ENCODE peak calls at places on chromosome 18, in six cellular contexts. One of them, this sample, is unnamed.

GRCh38 chr18:36572135-36572856 is 256.5 kb downstream of the TPGS2 start:
- DNase-seq in heart left ventricle: no peak
- DNase-seq in kidney: no peak
- DNase-seq in endothelial cell of umbilical vein: peak
- DNase-seq in HCT116: peak
- DNase-seq in brain microvascular endothelial cell: peak
- DNase-seq in this sample: peak

GRCh38 chr18:68438983-68439382 is 275.9 kb downstream of the TMX3 start:
- DNase-seq in heart left ventricle: peak
- DNase-seq in kidney: no peak
- DNase-seq in endothelial cell of umbilical vein: no peak
- DNase-seq in HCT116: no peak
- DNase-seq in brain microvascular endothelial cell: no peak
- DNase-seq in this sample: no peak

GRCh38 chr18:46096651-46097300 is 1.3 kb downstream of the ATP5F1A start:
- DNase-seq in heart left ventricle: no peak
- DNase-seq in kidney: no peak
- DNase-seq in endothelial cell of umbilical vein: no peak
- DNase-seq in HCT116: no peak
- DNase-seq in brain microvascular endothelial cell: no peak
- DNase-seq in this sample: no peak

GRCh38 chr18:48975817-48976649 is 25.3 kb upstream of the SMAD7 start:
- DNase-seq in heart left ventricle: peak
- DNase-seq in kidney: peak
- DNase-seq in endothelial cell of umbilical vein: peak
- DNase-seq in HCT116: no peak
- DNase-seq in brain microvascular endothelial cell: no peak
- DNase-seq in this sample: peak

GRCh38 chr18:36692331-36692730 is 136.5 kb downstream of the TPGS2 start:
- DNase-seq in heart left ventricle: no peak
- DNase-seq in kidney: no peak
- DNase-seq in endothelial cell of umbilical vein: no peak
- DNase-seq in HCT116: no peak
- DNase-seq in brain microvascular endothelial cell: no peak
- DNase-seq in this sample: no peak

GRCh38 chr18:48612917-48613316 is 74.1 kb downstream of the CTIF start:
- DNase-seq in heart left ventricle: no peak
- DNase-seq in kidney: no peak
- DNase-seq in endothelial cell of umbilical vein: no peak
- DNase-seq in HCT116: no peak
- DNase-seq in brain microvascular endothelial cell: no peak
- DNase-seq in this sample: no peak

GRCh38 chr18:41060967-41061366 is 894.1 kb upstream of the PIK3C3 start:
- DNase-seq in heart left ventricle: no peak
- DNase-seq in kidney: no peak
- DNase-seq in endothelial cell of umbilical vein: no peak
- DNase-seq in HCT116: no peak
- DNase-seq in brain microvascular endothelial cell: no peak
- DNase-seq in this sample: no peak

GRCh38 chr18:75209952-75210261 is 690 bp upstream of the TSHZ1 start:
- DNase-seq in heart left ventricle: no peak
- DNase-seq in kidney: no peak
- DNase-seq in endothelial cell of umbilical vein: no peak
- DNase-seq in HCT116: no peak
- DNase-seq in brain microvascular endothelial cell: no peak
- DNase-seq in this sample: no peak

GRCh38 chr18:37612519-37612918 is 46.9 kb upstream of the CELF4 start:
- DNase-seq in heart left ventricle: peak
- DNase-seq in kidney: no peak
- DNase-seq in endothelial cell of umbilical vein: no peak
- DNase-seq in HCT116: no peak
- DNase-seq in brain microvascular endothelial cell: no peak
- DNase-seq in this sample: no peak

GRCh38 chr18:32893915-32894314 is 121.1 kb upstream of the KLHL14 start:
- DNase-seq in heart left ventricle: no peak
- DNase-seq in kidney: no peak
- DNase-seq in endothelial cell of umbilical vein: no peak
- DNase-seq in HCT116: no peak
- DNase-seq in brain microvascular endothelial cell: no peak
- DNase-seq in this sample: no peak

GRCh38 chr18:58728719-58729118 is 57.5 kb downstream of the MALT1 start:
- DNase-seq in heart left ventricle: no peak
- DNase-seq in kidney: no peak
- DNase-seq in endothelial cell of umbilical vein: no peak
- DNase-seq in HCT116: no peak
- DNase-seq in brain microvascular endothelial cell: no peak
- DNase-seq in this sample: no peak

GRCh38 chr18:36627616-36628015 is 201.2 kb downstream of the TPGS2 start:
- DNase-seq in heart left ventricle: no peak
- DNase-seq in kidney: no peak
- DNase-seq in endothelial cell of umbilical vein: no peak
- DNase-seq in HCT116: no peak
- DNase-seq in brain microvascular endothelial cell: no peak
- DNase-seq in this sample: no peak

GRCh38 chr18:32566960-32567359 is 96.3 kb upstream of the GAREM1 start:
- DNase-seq in heart left ventricle: no peak
- DNase-seq in kidney: no peak
- DNase-seq in endothelial cell of umbilical vein: no peak
- DNase-seq in HCT116: no peak
- DNase-seq in brain microvascular endothelial cell: no peak
- DNase-seq in this sample: no peak

DNA sequence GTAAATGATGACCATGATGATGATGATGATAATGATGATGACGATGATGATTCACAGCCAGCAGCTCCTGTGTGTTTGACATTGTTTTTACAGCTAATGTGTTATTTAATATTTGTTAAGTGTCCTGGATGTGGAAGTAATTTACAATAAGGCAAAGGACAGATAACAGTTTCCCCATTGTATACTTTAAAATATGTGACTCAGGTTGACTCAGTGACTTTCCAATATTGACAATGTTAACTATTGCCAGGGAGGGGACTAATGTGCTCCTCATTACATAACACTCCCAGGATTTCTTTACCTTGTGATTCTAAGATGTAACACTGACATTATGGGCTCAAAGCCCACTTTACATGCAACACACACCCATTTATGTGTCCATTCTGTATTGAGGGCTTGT is 602.1 kb downstream of the FBXO15 start:
- DNase-seq in heart left ventricle: no peak
- DNase-seq in kidney: no peak
- DNase-seq in endothelial cell of umbilical vein: no peak
- DNase-seq in HCT116: no peak
- DNase-seq in brain microvascular endothelial cell: no peak
- DNase-seq in this sample: peak
- TF ChIP-seq CTCF in heart left ventricle: no peak
- TF ChIP-seq CTCF in kidney: no peak
- TF ChIP-seq CTCF in endothelial cell of umbilical vein: no peak
- TF ChIP-seq CTCF in HCT116: no peak
- TF ChIP-seq CTCF in brain microvascular endothelial cell: no peak
- TF ChIP-seq CTCF in this sample: no peak

GRCh38 chr18:70107037-70107436 is 98.5 kb downstream of the RTTN start:
- DNase-seq in heart left ventricle: no peak
- DNase-seq in kidney: no peak
- DNase-seq in endothelial cell of umbilical vein: no peak
- DNase-seq in HCT116: no peak
- DNase-seq in brain microvascular endothelial cell: no peak
- DNase-seq in this sample: no peak
- TF ChIP-seq CTCF in heart left ventricle: no peak
- TF ChIP-seq CTCF in kidney: no peak
- TF ChIP-seq CTCF in endothelial cell of umbilical vein: no peak
- TF ChIP-seq CTCF in HCT116: no peak
- TF ChIP-seq CTCF in brain microvascular endothelial cell: no peak
- TF ChIP-seq CTCF in this sample: no peak

GRCh38 chr18:38811209-38811608 is 1245.6 kb upstream of the CELF4 start:
- DNase-seq in heart left ventricle: no peak
- DNase-seq in kidney: no peak
- DNase-seq in endothelial cell of umbilical vein: no peak
- DNase-seq in HCT116: no peak
- DNase-seq in brain microvascular endothelial cell: no peak
- DNase-seq in this sample: no peak
- TF ChIP-seq CTCF in heart left ventricle: no peak
- TF ChIP-seq CTCF in kidney: no peak
- TF ChIP-seq CTCF in endothelial cell of umbilical vein: no peak
- TF ChIP-seq CTCF in HCT116: no peak
- TF ChIP-seq CTCF in brain microvascular endothelial cell: no peak
- TF ChIP-seq CTCF in this sample: no peak

DNA sequence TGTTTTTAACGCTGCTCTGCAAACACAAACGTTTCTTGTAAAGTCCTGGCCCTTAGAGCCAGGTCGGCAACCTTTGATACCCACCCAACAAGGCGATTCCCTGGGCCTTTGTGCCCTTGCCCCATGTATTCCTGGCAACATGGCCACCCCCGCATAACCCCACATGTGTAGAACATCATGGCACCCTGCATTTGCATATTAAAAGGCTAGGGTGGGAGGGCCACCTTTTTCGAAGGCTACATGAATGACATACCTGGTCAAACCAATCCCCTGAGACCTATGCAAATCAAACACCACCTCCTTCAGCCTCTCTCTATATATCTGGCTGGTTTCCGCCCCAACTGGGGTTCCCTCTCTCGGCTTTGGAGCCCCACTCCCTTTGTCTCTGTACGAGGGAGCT is 105.2 kb downstream of the MYO5B start:
- DNase-seq in heart left ventricle: no peak
- DNase-seq in kidney: no peak
- DNase-seq in endothelial cell of umbilical vein: no peak
- DNase-seq in HCT116: no peak
- DNase-seq in brain microvascular endothelial cell: no peak
- DNase-seq in this sample: no peak
- TF ChIP-seq CTCF in heart left ventricle: no peak
- TF ChIP-seq CTCF in kidney: no peak
- TF ChIP-seq CTCF in endothelial cell of umbilical vein: no peak
- TF ChIP-seq CTCF in HCT116: no peak
- TF ChIP-seq CTCF in brain microvascular endothelial cell: no peak
- TF ChIP-seq CTCF in this sample: no peak

GRCh38 chr18:77016936-77017335 is 115.6 kb downstream of the MBP start:
- DNase-seq in heart left ventricle: no peak
- DNase-seq in kidney: peak
- DNase-seq in endothelial cell of umbilical vein: no peak
- DNase-seq in HCT116: no peak
- DNase-seq in brain microvascular endothelial cell: no peak
- DNase-seq in this sample: no peak

GRCh38 chr18:77015176-77015575 is 117.4 kb downstream of the MBP start:
- DNase-seq in heart left ventricle: no peak
- DNase-seq in kidney: no peak
- DNase-seq in endothelial cell of umbilical vein: no peak
- DNase-seq in HCT116: no peak
- DNase-seq in brain microvascular endothelial cell: no peak
- DNase-seq in this sample: no peak

GRCh38 chr18:77016133-77016839 is 116.3 kb downstream of the MBP start:
- DNase-seq in heart left ventricle: no peak
- DNase-seq in kidney: no peak
- DNase-seq in endothelial cell of umbilical vein: no peak
- DNase-seq in HCT116: no peak
- DNase-seq in brain microvascular endothelial cell: no peak
- DNase-seq in this sample: no peak

GRCh38 chr18:77019641-77020040 is 112.9 kb downstream of the MBP start:
- DNase-seq in heart left ventricle: no peak
- DNase-seq in kidney: no peak
- DNase-seq in endothelial cell of umbilical vein: no peak
- DNase-seq in HCT116: no peak
- DNase-seq in brain microvascular endothelial cell: no peak
- DNase-seq in this sample: no peak

DNA sequence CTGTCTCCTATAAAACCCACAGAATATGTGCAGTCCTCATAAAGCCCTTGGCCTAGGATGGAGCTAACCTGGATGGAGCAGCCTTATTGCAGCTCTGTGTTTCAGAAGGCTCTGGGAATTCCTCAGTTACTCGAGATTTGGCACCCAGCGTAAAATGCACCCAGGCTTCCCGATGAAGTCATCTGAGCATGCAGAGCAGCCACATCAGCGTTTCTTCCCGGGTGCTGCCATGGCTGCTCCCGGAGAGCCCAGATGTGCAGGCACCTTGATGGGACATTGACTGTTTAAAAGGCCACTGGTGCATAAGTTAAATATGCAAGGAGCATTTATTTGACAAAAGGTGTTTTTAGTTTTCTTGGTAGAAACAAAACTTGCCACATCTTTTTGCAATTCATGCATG is 115.2 kb downstream of the MBP start:
- DNase-seq in heart left ventricle: no peak
- DNase-seq in kidney: no peak
- DNase-seq in endothelial cell of umbilical vein: no peak
- DNase-seq in HCT116: no peak
- DNase-seq in brain microvascular endothelial cell: no peak
- DNase-seq in this sample: no peak
- TF ChIP-seq CTCF in heart left ventricle: no peak
- TF ChIP-seq CTCF in kidney: no peak
- TF ChIP-seq CTCF in endothelial cell of umbilical vein: no peak
- TF ChIP-seq CTCF in HCT116: no peak
- TF ChIP-seq CTCF in brain microvascular endothelial cell: no peak
- TF ChIP-seq CTCF in this sample: no peak

This sample was measured in Calu3.